ENCODE peak calls at places on chromosomes 16 and 17, in eight cellular contexts. One of them, this sample, is unnamed.

GRCh38 chr16:85781685-85782370 is 17.5 kb downstream of the EMC8 start:
- DNase-seq in hepatocyte: peak
- DNase-seq in type B pancreatic cell: no peak
- DNase-seq in IMR-90: peak
- DNase-seq in GM13976: no peak
- DNase-seq in lower leg skin: no peak
- DNase-seq in fibroblast of lung: peak
- DNase-seq in GM23338: no peak
- DNase-seq in this sample: no peak

GRCh38 chr17:71438631-71439146 is 682.1 kb upstream of the SOX9 start:
- DNase-seq in fibroblast of lung: peak
- DNase-seq in GM23338: no peak
- DNase-seq in hepatocyte: peak
- DNase-seq in lower leg skin: no peak
- DNase-seq in type B pancreatic cell: no peak
- DNase-seq in IMR-90: peak
- DNase-seq in GM13976: no peak
- DNase-seq in this sample: no peak

GRCh38 chr17:79716183-79716797 is 14.5 kb upstream of the ENPP7 start:
- DNase-seq in lower leg skin: no peak
- DNase-seq in IMR-90: no peak
- DNase-seq in fibroblast of lung: no peak
- DNase-seq in type B pancreatic cell: no peak
- DNase-seq in GM13976: no peak
- DNase-seq in GM23338: no peak
- DNase-seq in hepatocyte: no peak
- DNase-seq in this sample: no peak

GRCh38 chr17:50290074-50290702 is 15.9 kb downstream of the TMEM92 start:
- DNase-seq in GM13976: no peak
- DNase-seq in type B pancreatic cell: no peak
- DNase-seq in GM23338: no peak
- DNase-seq in IMR-90: peak
- DNase-seq in hepatocyte: peak
- DNase-seq in fibroblast of lung: peak
- DNase-seq in lower leg skin: peak
- DNase-seq in this sample: no peak

GRCh38 chr16:54649846-54650245 is 280.8 kb upstream of the IRX5 start:
- DNase-seq in fibroblast of lung: no peak
- DNase-seq in IMR-90: no peak
- DNase-seq in GM23338: no peak
- DNase-seq in GM13976: no peak
- DNase-seq in hepatocyte: no peak
- DNase-seq in lower leg skin: no peak
- DNase-seq in type B pancreatic cell: no peak
- DNase-seq in this sample: no peak

GRCh38 chr17:67289174-67289876 is 44.3 kb upstream of the HELZ start:
- DNase-seq in type B pancreatic cell: no peak
- DNase-seq in lower leg skin: peak
- DNase-seq in GM23338: peak
- DNase-seq in IMR-90: peak
- DNase-seq in fibroblast of lung: peak
- DNase-seq in hepatocyte: peak
- DNase-seq in GM13976: no peak
- DNase-seq in this sample: no peak

GRCh38 chr17:61479493-61480413 is 27.5 kb downstream of the TBX4 start:
- DNase-seq in type B pancreatic cell: no peak
- DNase-seq in hepatocyte: peak
- DNase-seq in GM23338: no peak
- DNase-seq in fibroblast of lung: no peak
- DNase-seq in GM13976: no peak
- DNase-seq in IMR-90: no peak
- DNase-seq in lower leg skin: peak
- DNase-seq in this sample: no peak

GRCh38 chr17:39161967-39162366 is 4.0 kb downstream of the ARL5C start:
- DNase-seq in GM13976: no peak
- DNase-seq in GM23338: no peak
- DNase-seq in IMR-90: no peak
- DNase-seq in lower leg skin: no peak
- DNase-seq in fibroblast of lung: no peak
- DNase-seq in type B pancreatic cell: no peak
- DNase-seq in hepatocyte: no peak
- DNase-seq in this sample: no peak

GRCh38 chr16:54489225-54489781 is 202.7 kb upstream of the IRX3 start:
- DNase-seq in GM23338: no peak
- DNase-seq in hepatocyte: peak
- DNase-seq in fibroblast of lung: no peak
- DNase-seq in type B pancreatic cell: no peak
- DNase-seq in GM13976: no peak
- DNase-seq in IMR-90: no peak
- DNase-seq in lower leg skin: no peak
- DNase-seq in this sample: no peak

GRCh38 chr16:75263963-75264445 is 12.6 kb upstream of the BCAR1 start:
- DNase-seq in GM13976: no peak
- DNase-seq in lower leg skin: peak
- DNase-seq in IMR-90: no peak
- DNase-seq in type B pancreatic cell: peak
- DNase-seq in fibroblast of lung: no peak
- DNase-seq in hepatocyte: peak
- DNase-seq in GM23338: no peak
- DNase-seq in this sample: no peak

DNA sequence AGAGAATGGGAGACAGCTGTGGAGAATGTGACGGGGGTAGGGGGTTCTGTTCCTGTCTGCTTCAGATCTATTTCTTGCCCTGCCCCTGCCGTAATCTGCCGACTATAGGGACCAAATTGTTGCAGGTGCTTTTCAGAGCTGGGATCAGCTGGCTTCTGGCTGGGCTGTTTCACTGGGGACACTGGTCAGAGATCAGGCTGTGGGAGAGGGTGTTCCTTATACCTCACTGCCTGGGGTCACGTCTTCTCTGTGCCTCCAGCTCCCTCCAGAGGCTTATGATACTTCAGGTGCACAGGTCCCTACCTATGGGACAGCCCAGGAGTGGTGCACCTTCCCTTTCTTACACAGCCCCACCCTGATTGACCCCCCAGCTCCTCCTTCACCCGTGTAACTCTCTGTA is 514.9 kb upstream of the GOT2 start:
- DNase-seq in fibroblast of lung: no peak
- DNase-seq in type B pancreatic cell: no peak
- DNase-seq in IMR-90: no peak
- DNase-seq in GM23338: peak
- DNase-seq in hepatocyte: peak
- DNase-seq in GM13976: no peak
- DNase-seq in lower leg skin: no peak
- DNase-seq in this sample: no peak
- TF ChIP-seq CTCF in fibroblast of lung: no peak
- TF ChIP-seq CTCF in type B pancreatic cell: no peak
- TF ChIP-seq CTCF in IMR-90: no peak
- TF ChIP-seq CTCF in GM23338: peak
- TF ChIP-seq CTCF in hepatocyte: peak
- TF ChIP-seq CTCF in GM13976: no peak
- TF ChIP-seq CTCF in lower leg skin: no peak
- TF ChIP-seq CTCF in this sample: no peak

GRCh38 chr17:57747221-57748017 is 2.3 kb upstream of the CCDC182 start:
- DNase-seq in GM23338: peak
- DNase-seq in hepatocyte: peak
- DNase-seq in IMR-90: peak
- DNase-seq in type B pancreatic cell: no peak
- DNase-seq in fibroblast of lung: peak
- DNase-seq in lower leg skin: peak
- DNase-seq in GM13976: peak
- DNase-seq in this sample: peak
- TF ChIP-seq CTCF in GM23338: peak
- TF ChIP-seq CTCF in hepatocyte: peak
- TF ChIP-seq CTCF in IMR-90: peak
- TF ChIP-seq CTCF in type B pancreatic cell: peak
- TF ChIP-seq CTCF in fibroblast of lung: peak
- TF ChIP-seq CTCF in lower leg skin: no peak
- TF ChIP-seq CTCF in GM13976: peak
- TF ChIP-seq CTCF in this sample: peak

DNA sequence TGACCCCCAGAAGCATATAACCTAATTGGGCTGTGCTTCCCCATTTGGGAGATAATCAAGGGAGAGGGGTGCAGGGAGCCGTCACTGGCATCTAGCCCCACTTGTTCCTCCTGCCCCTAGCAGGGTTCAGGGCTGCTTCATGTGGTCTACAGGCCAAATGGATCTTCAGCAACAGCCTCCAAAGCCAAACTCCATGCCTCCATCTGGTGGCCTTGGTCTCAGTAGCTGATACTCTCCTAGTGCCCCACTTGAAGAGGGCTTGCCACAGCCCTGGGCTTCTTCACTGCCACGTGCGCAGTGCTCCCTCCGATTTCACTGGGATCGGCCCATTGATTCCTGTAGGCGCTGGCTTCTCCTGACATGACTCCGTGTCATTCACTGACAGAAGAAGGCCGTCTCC is 24.6 kb downstream of the LYRM9 start:
- DNase-seq in hepatocyte: no peak
- DNase-seq in lower leg skin: no peak
- DNase-seq in GM23338: no peak
- DNase-seq in GM13976: no peak
- DNase-seq in fibroblast of lung: no peak
- DNase-seq in type B pancreatic cell: no peak
- DNase-seq in IMR-90: no peak
- DNase-seq in this sample: no peak
- TF ChIP-seq CTCF in hepatocyte: no peak
- TF ChIP-seq CTCF in lower leg skin: no peak
- TF ChIP-seq CTCF in GM23338: peak
- TF ChIP-seq CTCF in GM13976: no peak
- TF ChIP-seq CTCF in fibroblast of lung: no peak
- TF ChIP-seq CTCF in type B pancreatic cell: no peak
- TF ChIP-seq CTCF in IMR-90: no peak
- TF ChIP-seq CTCF in this sample: no peak

GRCh38 chr17:47715669-47716325 is 17.2 kb upstream of the TBX21 start:
- DNase-seq in fibroblast of lung: no peak
- DNase-seq in type B pancreatic cell: no peak
- DNase-seq in IMR-90: no peak
- DNase-seq in GM13976: no peak
- DNase-seq in lower leg skin: no peak
- DNase-seq in GM23338: no peak
- DNase-seq in hepatocyte: no peak
- DNase-seq in this sample: no peak

GRCh38 chr17:47716381-47716780 is 16.7 kb upstream of the TBX21 start:
- DNase-seq in IMR-90: no peak
- DNase-seq in GM13976: no peak
- DNase-seq in fibroblast of lung: no peak
- DNase-seq in type B pancreatic cell: no peak
- DNase-seq in hepatocyte: no peak
- DNase-seq in lower leg skin: no peak
- DNase-seq in GM23338: no peak
- DNase-seq in this sample: no peak

GRCh38 chr17:47717845-47718621 is 15.0 kb upstream of the TBX21 start:
- DNase-seq in GM23338: no peak
- DNase-seq in hepatocyte: no peak
- DNase-seq in fibroblast of lung: no peak
- DNase-seq in type B pancreatic cell: no peak
- DNase-seq in lower leg skin: no peak
- DNase-seq in IMR-90: no peak
- DNase-seq in GM13976: no peak
- DNase-seq in this sample: no peak

GRCh38 chr17:47718634-47719405 is 14.2 kb upstream of the TBX21 start:
- DNase-seq in GM13976: no peak
- DNase-seq in fibroblast of lung: no peak
- DNase-seq in GM23338: no peak
- DNase-seq in type B pancreatic cell: no peak
- DNase-seq in IMR-90: no peak
- DNase-seq in hepatocyte: no peak
- DNase-seq in lower leg skin: no peak
- DNase-seq in this sample: no peak

DNA sequence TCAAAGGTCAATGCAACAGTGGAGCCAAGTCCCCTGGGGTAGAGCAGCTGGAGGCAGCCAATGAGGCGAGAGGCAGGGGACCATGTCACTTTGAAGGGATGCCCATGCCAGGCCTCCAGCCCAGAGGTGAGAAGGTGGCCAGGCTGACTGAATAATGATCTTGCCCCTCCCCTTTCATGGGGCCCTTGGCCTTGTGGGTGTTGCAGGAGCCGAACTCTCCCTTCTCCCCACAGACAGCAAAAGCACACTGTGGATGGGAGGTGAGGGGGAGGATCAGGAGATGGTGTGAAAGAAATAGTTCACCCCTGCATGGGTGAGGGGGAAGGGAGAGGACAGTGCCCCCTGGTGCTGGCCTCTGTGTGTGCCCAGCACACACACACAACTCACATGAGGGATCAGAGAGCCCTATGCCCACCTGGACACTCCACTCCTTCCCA is 15.8 kb upstream of the TBX21 start:
- DNase-seq in GM13976: no peak
- DNase-seq in IMR-90: no peak
- DNase-seq in type B pancreatic cell: no peak
- DNase-seq in hepatocyte: no peak
- DNase-seq in GM23338: peak
- DNase-seq in lower leg skin: no peak
- DNase-seq in fibroblast of lung: no peak
- DNase-seq in this sample: no peak
- TF ChIP-seq CTCF in GM13976: peak
- TF ChIP-seq CTCF in IMR-90: peak
- TF ChIP-seq CTCF in type B pancreatic cell: peak
- TF ChIP-seq CTCF in hepatocyte: no peak
- TF ChIP-seq CTCF in GM23338: peak
- TF ChIP-seq CTCF in lower leg skin: no peak
- TF ChIP-seq CTCF in fibroblast of lung: peak
- TF ChIP-seq CTCF in this sample: peak

DNA sequence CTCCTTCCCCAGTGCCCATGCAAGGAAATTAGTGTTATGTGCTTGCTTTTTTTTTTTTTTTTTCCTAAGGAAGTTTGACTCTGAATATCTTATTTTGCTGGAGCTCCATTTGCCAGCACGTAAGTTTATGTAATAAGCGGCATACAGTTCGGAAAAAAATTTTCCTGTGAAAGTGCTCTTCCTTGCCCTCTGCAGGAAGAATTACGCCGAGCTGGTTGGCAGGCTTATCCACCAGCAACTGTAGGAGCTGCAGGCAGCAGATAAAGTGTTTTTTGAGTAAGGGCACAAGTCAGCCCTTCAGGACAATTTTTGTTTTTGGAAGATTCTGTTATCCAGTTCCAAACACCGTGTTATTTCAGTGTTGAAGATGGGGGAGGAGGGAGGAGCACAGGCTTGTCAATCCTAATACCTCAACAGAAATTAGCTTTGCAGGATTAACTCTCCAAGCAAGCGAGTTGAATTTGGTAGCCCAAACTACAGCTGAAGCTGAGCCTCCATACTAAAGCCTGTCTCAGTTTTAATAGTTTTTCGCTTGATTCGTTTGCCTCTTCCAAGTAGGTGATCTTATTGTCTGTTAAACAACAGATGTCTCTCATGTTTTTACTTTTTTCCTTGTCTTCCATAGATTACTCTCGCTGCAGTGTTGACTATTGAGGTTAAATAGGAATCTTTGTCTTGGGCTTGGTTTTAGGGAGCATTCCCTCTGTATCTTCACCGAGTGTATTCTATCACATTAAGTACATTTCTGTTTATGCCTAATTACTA is 1.1 kb downstream of the SPECC1 start:
- DNase-seq in hepatocyte: peak
- DNase-seq in IMR-90: peak
- DNase-seq in fibroblast of lung: peak
- DNase-seq in lower leg skin: no peak
- DNase-seq in GM13976: no peak
- DNase-seq in type B pancreatic cell: no peak
- DNase-seq in GM23338: peak
- DNase-seq in this sample: peak
- TF ChIP-seq CTCF in hepatocyte: peak
- TF ChIP-seq CTCF in IMR-90: peak
- TF ChIP-seq CTCF in fibroblast of lung: peak
- TF ChIP-seq CTCF in lower leg skin: no peak
- TF ChIP-seq CTCF in GM13976: no peak
- TF ChIP-seq CTCF in type B pancreatic cell: peak
- TF ChIP-seq CTCF in GM23338: peak
- TF ChIP-seq CTCF in this sample: peak